ENCODE peak calls at places on chromosome 5, in eight cellular contexts. U, G, Q, S, L, C, W and T are unnamed samples. For H3K36me3 and H3K4me1, the result is how much of the 10 kb centered on the place peaks cover.

GRCh38 chr5:157230610-157231009 is 35.3 kb upstream of the CYFIP2 start:
- DNase-seq in U (no peak), G (no peak), Q (no peak), S (no peak), L (no peak), C (no peak), W (no peak), T (no peak)

GRCh38 chr5:102998224-102998623 is 121.7 kb downstream of the GIN1 start:
- DNase-seq in U (no peak), G (no peak), Q (no peak), S (no peak), L (no peak), C (no peak), W (no peak), T (no peak)

GRCh38 chr5:72445969-72446368 is 61.2 kb downstream of the ZNF366 start:
- DNase-seq in U (no peak), G (no peak), Q (no peak), S (no peak), L (no peak), C (no peak), W (no peak), T (no peak)

GRCh38 chr5:156378159-156378558 is 51.2 kb downstream of the SGCD start:
- DNase-seq in U (no peak), G (no peak), Q (no peak), S (no peak), L (no peak), C (no peak), W (no peak), T (no peak)

GRCh38 chr5:95779611-95780010 is 42.9 kb downstream of the GLRX start:
- DNase-seq in U (no peak), G (no peak), Q (no peak), S (no peak), L (no peak), C (peak), W (no peak), T (no peak)

GRCh38 chr5:115068239-115069086 is 101.2 kb downstream of the TRIM36 start:
- DNase-seq in U (no peak), G (no peak), Q (no peak), S (no peak), L (no peak), C (peak), W (no peak), T (peak)

GRCh38 chr5:115069087-115069968 is 100.4 kb downstream of the TRIM36 start:
- DNase-seq in U (peak), G (no peak), Q (no peak), S (peak), L (peak), C (peak), W (no peak), T (peak)

GRCh38 chr5:158911693-158912363 is 187.9 kb downstream of the EBF1 start:
- DNase-seq in U (no peak), G (no peak), Q (no peak), S (no peak), L (no peak), C (peak), W (no peak), T (peak)

GRCh38 chr5:124816381-124816780 is 69.9 kb upstream of the ZNF608 start:
- DNase-seq in U (no peak), G (no peak), Q (no peak), S (no peak), L (no peak), C (peak), W (no peak), T (no peak)

GRCh38 chr5:112270299-112271293 is 148.5 kb downstream of the EPB41L4A start:
- DNase-seq in U (no peak), G (no peak), Q (no peak), S (no peak), L (peak), C (no peak), W (no peak), T (no peak)

GRCh38 chr5:112742424-112742823 is 4.7 kb downstream of the APC start:
- DNase-seq in U (no peak), G (no peak), Q (no peak), S (no peak), L (no peak), C (no peak), W (no peak), T (no peak)

GRCh38 chr5:158484246-158484645 is 615.5 kb downstream of the EBF1 start:
- DNase-seq in U (no peak), G (no peak), Q (no peak), S (peak), L (no peak), C (no peak), W (no peak), T (no peak)

GRCh38 chr5:153659337-153659736 is 168.9 kb downstream of the GRIA1 start:
- DNase-seq in U (no peak), G (no peak), Q (no peak), S (peak), L (no peak), C (peak), W (no peak), T (no peak)

GRCh38 chr5:77560677-77561263 is 68.7 kb upstream of the WDR41 start:
- DNase-seq in U (no peak), G (no peak), Q (no peak), S (peak), L (peak), C (peak), W (no peak), T (no peak)

GRCh38 chr5:138389332-138389731 is 36.8 kb downstream of the KDM3B start:
- DNase-seq in U (no peak), G (no peak), Q (no peak), S (no peak), L (no peak), C (no peak), W (no peak), T (no peak)

GRCh38 chr5:138386290-138386689 is 33.8 kb downstream of the KDM3B start:
- DNase-seq in U (no peak), G (no peak), Q (no peak), S (no peak), L (no peak), C (no peak), W (no peak), T (no peak)

GRCh38 chr5:138391859-138392386 is 39.4 kb downstream of the KDM3B start:
- DNase-seq in U (no peak), G (peak), Q (no peak), S (no peak), L (no peak), C (no peak), W (no peak), T (no peak)
- H3K36me3 ChIP-seq in U (under half), G (under half), Q (under half), S (under half), L (half or more), C (under half), W (under half), T (under half)

DNA sequence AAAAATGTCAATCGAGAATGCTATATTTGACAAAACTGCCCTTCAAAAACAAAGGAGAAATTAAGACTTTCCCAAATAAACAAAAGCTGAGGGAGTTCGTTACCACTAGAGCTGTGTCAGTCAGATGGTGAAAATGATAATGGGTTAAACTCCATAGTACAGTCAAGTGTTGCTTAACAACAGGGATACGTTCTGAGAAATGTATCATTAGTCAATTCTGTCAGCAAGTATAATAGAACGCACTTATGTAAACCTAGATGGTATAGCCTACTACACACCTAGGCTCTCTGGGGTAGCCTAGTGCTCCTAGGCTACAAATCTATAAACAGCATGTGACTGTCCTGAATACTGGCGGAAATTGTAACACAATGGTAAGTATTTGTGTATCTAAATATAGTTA is 138.7 kb downstream of the DRD1 start:
- DNase-seq in U (no peak), G (no peak), Q (no peak), S (no peak), L (no peak), C (no peak), W (no peak), T (no peak)
- H3K4me1 ChIP-seq in U (under half), G (under half), Q (under half), S (under half), L (under half), C (under half), W (under half), T (under half)

GRCh38 chr5:139886213-139886612 is 90.6 kb downstream of the PSD2 start:
- DNase-seq in U (no peak), G (no peak), Q (no peak), S (no peak), L (no peak), C (no peak), W (no peak), T (no peak)

GRCh38 chr5:139885172-139885856 is 89.7 kb downstream of the PSD2 start:
- DNase-seq in U (no peak), G (no peak), Q (no peak), S (no peak), L (no peak), C (no peak), W (no peak), T (no peak)

GRCh38 chr5:139884144-139884543 is 88.5 kb downstream of the PSD2 start:
- DNase-seq in U (no peak), G (peak), Q (no peak), S (no peak), L (no peak), C (no peak), W (no peak), T (no peak)

GRCh38 chr5:139885857-139886208 is 90.2 kb downstream of the PSD2 start:
- DNase-seq in U (no peak), G (no peak), Q (no peak), S (no peak), L (no peak), C (no peak), W (no peak), T (no peak)

DNA sequence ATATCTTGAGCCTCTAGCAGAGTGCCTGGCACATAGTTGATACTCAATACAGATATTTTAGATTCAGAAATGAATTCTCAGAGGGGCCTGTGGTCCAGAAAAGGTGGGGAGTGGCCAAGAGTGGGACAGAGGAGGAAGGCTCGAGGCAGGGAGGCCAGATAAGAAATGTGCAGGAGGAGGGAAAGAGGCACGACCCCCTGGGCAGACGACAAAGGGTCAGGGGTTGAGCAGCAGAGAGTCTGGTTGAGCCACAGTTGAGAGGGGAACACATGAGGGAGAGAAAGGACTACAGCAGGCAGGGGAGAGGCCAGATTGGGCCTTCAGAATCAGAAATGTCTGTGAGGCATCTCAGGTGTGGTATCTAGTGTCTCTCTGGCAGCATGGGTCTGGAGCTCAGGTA is 89.1 kb downstream of the PSD2 start:
- DNase-seq in U (no peak), G (no peak), Q (no peak), S (no peak), L (no peak), C (no peak), W (no peak), T (no peak)
- H3K36me3 ChIP-seq in U (under half), G (under half), Q (under half), S (under half), L (under half), C (under half), W (under half), T (under half)

DNA sequence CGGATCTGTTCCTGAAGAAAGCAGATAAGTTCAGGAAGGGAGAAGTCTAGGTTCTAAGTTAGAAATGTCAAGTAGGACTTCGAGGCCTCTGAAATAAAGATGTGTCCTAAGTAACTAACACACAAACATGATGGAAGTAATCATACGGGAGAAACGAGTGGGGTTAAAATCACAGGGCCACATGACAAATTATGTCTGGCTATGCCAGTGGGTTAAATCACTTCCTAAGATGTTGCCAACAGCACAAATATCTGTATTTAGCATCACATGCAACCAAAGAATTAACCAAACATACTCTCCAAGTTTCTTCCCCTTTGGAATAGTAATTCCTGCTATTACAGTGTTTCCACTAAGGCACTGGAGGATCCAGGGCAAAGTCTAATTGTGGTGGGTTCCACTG is 13.7 kb upstream of the ZSWIM6 start:
- DNase-seq in U (no peak), G (no peak), Q (no peak), S (no peak), L (no peak), C (no peak), W (no peak), T (no peak)
- H3K4me1 ChIP-seq in U (half or more), G (under half), Q (under half), S (under half), L (under half), C (under half), W (under half), T (under half)

DNA sequence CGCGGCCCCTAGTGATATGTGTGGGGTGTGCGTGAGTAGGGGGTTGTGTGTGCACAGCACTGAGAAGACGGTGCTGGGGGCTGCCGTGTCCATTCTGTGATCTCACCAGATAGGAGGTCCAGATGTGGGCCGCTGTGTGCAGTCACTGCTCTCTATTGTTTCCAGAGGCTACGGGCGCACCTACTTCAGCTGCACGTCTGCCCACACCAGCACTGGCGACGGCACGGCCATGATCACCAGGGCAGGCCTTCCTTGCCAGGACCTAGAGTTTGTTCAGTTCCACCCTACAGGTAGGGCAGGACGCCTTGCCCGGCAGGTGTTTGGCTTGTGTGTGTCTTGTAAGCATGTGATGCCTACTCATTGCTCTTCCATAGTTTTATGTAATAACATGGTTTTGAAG is 12.6 kb downstream of the SDHA start:
- DNase-seq in U (no peak), G (no peak), Q (no peak), S (no peak), L (no peak), C (no peak), W (no peak), T (no peak)
- H3K36me3 ChIP-seq in U (under half), G (under half), Q (under half), S (under half), L (half or more), C (under half), W (under half), T (under half)

GRCh38 chr5:134124289-134125194 is 10.1 kb downstream of the TCF7 start:
- DNase-seq in U (no peak), G (no peak), Q (no peak), S (no peak), L (no peak), C (peak), W (peak), T (no peak)
- H3K4me1 ChIP-seq in U (under half), G (under half), Q (under half), S (under half), L (under half), C (under half), W (under half), T (under half)

GRCh38 chr5:83527722-83528438 is 56.3 kb downstream of the VCAN start:
- DNase-seq in U (no peak), G (no peak), Q (no peak), S (no peak), L (no peak), C (no peak), W (no peak), T (no peak)
- H3K36me3 ChIP-seq in U (under half), G (under half), Q (under half), S (under half), L (under half), C (half or more), W (under half), T (under half)

DNA sequence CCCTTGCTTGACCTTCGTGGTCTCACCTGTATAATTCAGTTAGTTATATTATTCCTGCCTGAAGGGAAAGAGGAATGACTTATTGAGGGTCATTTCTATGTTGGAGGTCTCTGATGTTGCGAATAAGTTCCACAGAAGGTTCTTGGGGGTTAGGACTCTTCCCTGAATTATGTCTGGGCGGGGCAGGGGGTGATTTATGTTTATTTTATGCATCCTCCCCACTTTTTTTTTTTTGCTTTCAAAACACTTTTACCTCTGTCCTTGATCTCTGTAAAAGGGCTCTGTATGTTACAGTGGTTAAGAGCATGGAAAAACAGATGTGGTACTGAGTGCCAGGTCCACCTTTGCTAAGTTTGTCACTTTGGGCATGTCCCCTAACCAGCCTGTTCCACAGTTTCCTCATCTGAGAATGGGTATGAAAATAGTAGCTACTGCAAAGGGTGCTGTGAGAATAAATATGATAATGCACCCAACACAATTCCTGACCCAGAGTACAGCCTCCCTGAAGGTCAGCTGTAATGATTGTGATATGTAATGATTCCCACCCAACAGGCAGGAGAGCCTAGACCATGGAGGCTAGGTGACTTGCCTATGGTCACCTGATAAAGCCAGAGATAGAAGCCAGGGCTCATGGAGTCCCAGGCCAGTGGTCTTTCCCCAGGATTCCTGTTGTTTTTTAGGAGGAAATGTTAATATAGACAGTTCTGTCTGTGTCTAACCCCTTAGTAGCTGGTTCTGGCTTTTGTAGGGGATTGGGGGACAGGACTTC is 54.8 kb downstream of the SLC22A5 start:
- DNase-seq in U (no peak), G (no peak), Q (no peak), S (peak), L (no peak), C (no peak), W (no peak), T (no peak)
- H3K4me1 ChIP-seq in U (half or more), G (half or more), Q (under half), S (half or more), L (half or more), C (half or more), W (under half), T (under half)